ENCODE peak calls at places on chromosomes 4 and X, in six cellular contexts. B is suprapubic skin, S is GM23338, U is GM12891, Q is esophagus muscularis mucosa, P is SK-N-SH. L is an unnamed sample.

GRCh38 chrX:124829930-124830329 is 483.6 kb downstream of the SH2D1A start:
- DNase-seq in B (no peak), U (no peak), S (no peak), Q (no peak), P (no peak), L (no peak)

GRCh38 chr4:10173039-10173753 is 56.6 kb upstream of the WDR1 start:
- DNase-seq in P (no peak), Q (peak), S (no peak), B (no peak), U (no peak), L (no peak)

GRCh38 chrX:49876750-49877149 is 2.5 kb upstream of the USP27X start:
- DNase-seq in Q (no peak), U (peak), B (no peak), S (peak), P (peak), L (no peak)

GRCh38 chrX:53086464-53086863 is 4.3 kb downstream of the TSPYL2 start:
- DNase-seq in B (no peak), U (no peak), P (no peak), Q (no peak), S (no peak), L (no peak)

GRCh38 chr4:41455215-41455614 is 82.7 kb upstream of the LIMCH1 start:
- DNase-seq in B (no peak), S (peak), U (no peak), Q (no peak), P (no peak), L (no peak)

GRCh38 chr4:17058506-17058905 is 160.1 kb upstream of the LDB2 start:
- DNase-seq in B (no peak), S (no peak), U (no peak), P (no peak), Q (peak), L (no peak)

GRCh38 chr4:67035501-67035900 is 509.8 kb downstream of the CENPC start:
- DNase-seq in Q (no peak), S (no peak), B (no peak), U (no peak), P (no peak), L (no peak)

GRCh38 chr4:15691346-15692140 is 9.9 kb downstream of the FAM200B start:
- DNase-seq in Q (no peak), S (no peak), P (no peak), B (no peak), U (no peak), L (no peak)

GRCh38 chr4:76993787-76994641 is 44.5 kb downstream of the SEPTIN11 start:
- DNase-seq in U (peak), Q (no peak), B (no peak), P (no peak), S (no peak), L (no peak)

GRCh38 chr4:166594326-166594946 is 639.9 kb downstream of the SPOCK3 start:
- DNase-seq in U (peak), B (no peak), P (peak), Q (no peak), S (peak), L (peak)

GRCh38 chrX:18938710-18939109 is 45.2 kb downstream of the PHKA2 start:
- DNase-seq in B (no peak), U (no peak), P (no peak), S (no peak), Q (no peak), L (peak)

GRCh38 chr4:169485084-169485483 is 127.3 kb downstream of the NEK1 start:
- DNase-seq in U (no peak), B (no peak), S (no peak), P (no peak), Q (no peak), L (no peak)

GRCh38 chr4:154616731-154617130 is 4.3 kb upstream of the FGG start:
- DNase-seq in Q (no peak), U (peak), S (no peak), B (no peak), P (no peak), L (no peak)

GRCh38 chrX:41655101-41655500 is 33.7 kb upstream of the GPR34 start:
- DNase-seq in B (no peak), P (no peak), Q (no peak), S (no peak), U (no peak), L (no peak)

DNA sequence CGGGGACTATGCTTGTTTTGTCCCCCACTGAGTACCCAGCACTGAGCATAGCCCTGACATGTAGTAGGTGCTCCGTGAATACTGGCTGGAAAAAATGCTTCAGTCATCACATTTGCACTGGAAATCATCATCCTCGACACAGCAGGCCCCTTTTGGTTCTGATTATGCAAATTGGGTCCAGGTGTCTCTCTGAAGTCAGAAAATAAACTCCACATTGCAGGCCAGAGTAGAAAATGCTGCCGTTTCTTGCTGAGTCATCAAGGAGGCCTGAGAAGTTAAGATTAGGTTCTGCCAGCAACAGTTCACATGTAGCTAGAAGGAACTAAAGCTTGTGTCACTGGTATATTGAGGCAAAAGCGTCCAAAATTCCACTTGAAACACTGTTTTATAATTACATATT is 15.0 kb upstream of the STK32B start:
- DNase-seq in P (no peak), Q (no peak), U (no peak), B (no peak), S (no peak), L (peak)
- TF ChIP-seq POLR2AphosphoS5 in P (no peak), Q (no peak), U (no peak), B (no peak), S (no peak), L (no peak)

GRCh38 chr4:8370835-8371234 is 69.7 kb downstream of the ACOX3 start:
- DNase-seq in B (no peak), U (no peak), Q (no peak), S (no peak), P (no peak), L (no peak)
- TF ChIP-seq POLR2AphosphoS5 in B (no peak), U (no peak), Q (peak), S (no peak), P (no peak), L (no peak)

DNA sequence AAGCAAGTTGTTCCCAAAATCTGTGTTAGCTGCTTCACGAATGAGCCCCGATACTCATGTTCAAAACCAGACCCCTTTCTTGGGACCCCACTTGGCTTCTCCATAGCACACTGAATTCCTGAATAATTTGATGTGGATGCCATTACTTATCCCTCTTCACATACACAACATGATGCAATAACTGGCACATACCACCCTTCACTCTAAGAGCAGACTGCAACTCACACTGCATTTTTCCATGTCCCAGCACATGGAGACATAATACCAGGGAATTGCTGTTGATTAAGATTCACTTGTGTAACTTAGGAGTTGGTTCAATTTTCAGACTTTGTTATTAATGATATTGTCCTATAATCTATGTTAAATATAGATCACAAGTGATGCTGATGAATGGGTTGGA is 213.4 kb downstream of the MAML3 start:
- DNase-seq in P (no peak), U (no peak), B (no peak), Q (no peak), S (no peak), L (no peak)
- TF ChIP-seq POLR2AphosphoS5 in P (no peak), U (no peak), B (no peak), Q (no peak), S (no peak), L (no peak)

GRCh38 chrX:38929966-38930421 is 128.7 kb downstream of the MID1IP1 start:
- DNase-seq in Q (no peak), P (no peak), S (no peak), U (no peak), B (no peak), L (no peak)
- TF ChIP-seq POLR2AphosphoS5 in Q (no peak), P (no peak), S (no peak), U (no peak), B (no peak), L (no peak)

DNA sequence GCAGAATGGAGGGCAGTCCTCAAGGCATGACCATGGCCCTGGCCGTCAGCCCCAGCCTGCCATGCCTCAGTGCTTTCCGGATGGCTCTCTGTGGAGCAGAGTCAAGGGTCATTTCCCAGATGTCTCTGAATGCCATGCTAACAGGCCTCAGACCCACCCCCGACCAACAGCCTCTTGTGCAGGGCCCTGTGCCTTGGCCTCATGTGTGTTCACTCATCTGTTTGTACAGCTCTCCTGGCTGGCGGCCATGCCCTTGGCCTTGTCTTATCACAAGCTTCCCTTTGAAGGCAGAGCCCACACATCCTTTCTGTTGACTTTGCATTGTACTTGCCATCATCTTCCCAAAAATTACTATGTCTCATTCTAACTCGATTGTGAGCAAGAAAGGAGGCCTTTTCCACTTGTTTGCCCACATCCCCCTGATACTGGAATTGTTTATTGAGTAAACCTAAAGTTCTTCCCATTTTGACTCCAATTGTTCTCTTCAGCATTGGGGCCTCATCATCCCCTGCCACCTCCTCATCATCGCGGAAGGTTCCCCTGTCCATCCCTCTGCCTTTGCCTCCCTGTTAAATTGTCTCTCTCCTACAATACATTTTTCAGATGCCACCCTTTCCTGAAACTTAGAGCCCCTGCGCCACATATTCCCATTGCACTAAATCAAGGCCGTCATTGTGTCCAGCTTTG is 6.3 kb downstream of the CA5B start:
- DNase-seq in P (no peak), U (no peak), S (no peak), B (no peak), Q (no peak), L (no peak)
- TF ChIP-seq POLR2AphosphoS5 in P (no peak), U (no peak), S (no peak), B (no peak), Q (no peak), L (no peak)

L was measured in SK-N-MC.